ENCODE peak calls at places on chromosomes 1 and 21, in eight cellular contexts. W, B, H, R, T, P, O and U are unnamed samples.

GRCh38 chr1:14486401-14487110 is 111.9 kb upstream of the KAZN start:
- DNase-seq in R (no peak), H (no peak), O (no peak), T (peak), P (no peak), B (no peak), W (no peak), U (no peak)

GRCh38 chr1:12438349-12438924 is 179.6 kb downstream of the DHRS3 start:
- DNase-seq in T (no peak), H (no peak), O (no peak), R (peak), B (peak), P (no peak), W (peak), U (no peak)

GRCh38 chr1:36530791-36531190 is 48.1 kb upstream of the CSF3R start:
- DNase-seq in T (no peak), R (no peak), O (no peak), W (no peak), P (no peak), B (no peak), H (no peak), U (no peak)

GRCh38 chr1:81948495-81948894 is 147.8 kb downstream of the ADGRL2 start:
- DNase-seq in T (no peak), H (no peak), P (no peak), O (no peak), R (no peak), W (no peak), B (no peak), U (no peak)

GRCh38 chr1:180515364-180515763 is 13.0 kb upstream of the ACBD6 start:
- DNase-seq in O (no peak), T (no peak), P (no peak), R (no peak), W (no peak), B (no peak), H (no peak), U (no peak)

GRCh38 chr1:70353641-70354331 is 736 bp downstream of the ANKRD13C start:
- DNase-seq in O (no peak), B (peak), H (peak), P (peak), W (peak), T (no peak), R (peak), U (peak)

GRCh38 chr1:210857724-210858123 is 276.2 kb downstream of the KCNH1 start:
- DNase-seq in R (no peak), B (no peak), O (no peak), W (no peak), T (no peak), H (no peak), P (no peak), U (no peak)

GRCh38 chr1:33616780-33617179 is 144.3 kb downstream of the ZSCAN20 start:
- DNase-seq in T (no peak), O (no peak), P (no peak), W (no peak), B (no peak), R (no peak), H (no peak), U (no peak)

GRCh38 chr1:161037661-161038522 is 872 bp downstream of the TSTD1 start:
- DNase-seq in R (no peak), O (no peak), T (no peak), P (no peak), H (peak), B (no peak), W (no peak), U (no peak)

GRCh38 chr1:9246841-9247785 is 12.5 kb downstream of the H6PD start:
- DNase-seq in H (no peak), O (no peak), P (no peak), B (no peak), W (no peak), T (no peak), R (no peak), U (no peak)

GRCh38 chr1:163535807-163536206 is 214.1 kb downstream of the NUF2 start:
- DNase-seq in R (no peak), B (no peak), O (no peak), W (peak), T (no peak), P (no peak), H (peak), U (peak)

GRCh38 chr1:25246600-25247023 is 642 bp downstream of the RSRP1 start:
- DNase-seq in R (no peak), P (no peak), T (peak), O (peak), B (no peak), H (no peak), W (no peak), U (no peak)

GRCh38 chr1:179228783-179229213 is 679 bp downstream of the ABL2 start:
- DNase-seq in B (no peak), H (no peak), W (peak), R (peak), P (peak), O (peak), T (peak), U (peak)

GRCh38 chr1:37474697-37475379 is 458 bp downstream of the ZC3H12A start:
- DNase-seq in R (no peak), P (no peak), T (no peak), H (no peak), O (no peak), W (no peak), B (no peak), U (no peak)

GRCh38 chr1:223500560-223501425 is 107.6 kb downstream of the CCDC185 start:
- DNase-seq in R (no peak), H (peak), B (no peak), T (no peak), P (no peak), W (no peak), O (no peak), U (no peak)

GRCh38 chr1:219401723-219402431 is 211.0 kb downstream of the ZC3H11B start:
- DNase-seq in T (no peak), P (no peak), O (no peak), W (no peak), R (no peak), H (no peak), B (no peak), U (no peak)

GRCh38 chr1:222815367-222815765 is 527 bp downstream of the DISP1 start:
- DNase-seq in T (no peak), R (no peak), H (peak), W (no peak), B (no peak), O (no peak), P (no peak), U (peak)

GRCh38 chr1:91499904-91500755 is 521 bp upstream of the CDC7 start:
- DNase-seq in B (no peak), T (peak), O (no peak), W (peak), H (no peak), P (peak), R (no peak), U (peak)

GRCh38 chr1:167077868-167078210 is 12.3 kb downstream of the GPA33 start:
- DNase-seq in T (no peak), H (no peak), O (no peak), P (no peak), B (no peak), W (no peak), R (no peak), U (no peak)

GRCh38 chr1:39647247-39647646 is 7.8 kb upstream of the HEYL start:
- DNase-seq in B (no peak), W (no peak), O (no peak), H (no peak), T (no peak), R (no peak), P (no peak), U (no peak)

GRCh38 chr1:218211241-218211640 is 73.9 kb upstream of the RRP15 start:
- DNase-seq in P (no peak), R (no peak), H (no peak), B (no peak), T (no peak), W (no peak), O (no peak), U (no peak)

GRCh38 chr1:206915085-206915735 is 6.5 kb downstream of the FCMR start:
- DNase-seq in B (no peak), P (no peak), O (no peak), W (no peak), T (no peak), R (no peak), H (no peak), U (no peak)

GRCh38 chr1:185463011-185463410 is 146.0 kb upstream of the IVNS1ABP start:
- DNase-seq in T (no peak), H (no peak), B (no peak), R (no peak), O (no peak), W (no peak), P (no peak), U (no peak)

GRCh38 chr1:111227875-111228747 is 598 bp downstream of the CHI3L2 start:
- DNase-seq in O (peak), R (no peak), P (peak), T (peak), H (no peak), W (peak), B (no peak), U (no peak)

GRCh38 chr1:94068831-94069648 is 51.9 kb downstream of the ABCA4 start:
- DNase-seq in O (peak), R (no peak), W (no peak), P (peak), B (no peak), H (peak), T (peak), U (peak)

GRCh38 chr1:65109515-65109914 is 38.5 kb upstream of the AK4 start:
- DNase-seq in B (no peak), T (no peak), P (peak), O (no peak), W (no peak), R (no peak), H (peak), U (no peak)

GRCh38 chr1:228867093-228867950 is 132.0 kb downstream of the RHOU start:
- DNase-seq in B (no peak), W (peak), O (no peak), T (no peak), P (no peak), H (peak), R (no peak), U (peak)

GRCh38 chr1:18145851-18146618 is 38.4 kb downstream of the IGSF21 start:
- DNase-seq in R (no peak), H (no peak), B (no peak), W (no peak), P (no peak), T (no peak), O (no peak), U (no peak)

GRCh38 chr1:205396972-205397616 is 24.8 kb downstream of the LEMD1 start:
- DNase-seq in H (peak), B (no peak), O (no peak), R (no peak), T (peak), W (peak), P (peak), U (peak)

GRCh38 chr21:41783476-41784150 is 16.8 kb upstream of the RIPK4 start:
- DNase-seq in H (peak), B (no peak), O (no peak), P (no peak), R (no peak), T (no peak), W (no peak), U (no peak)